ENCODE peak calls at places on chromosomes 4 and X, in four cellular contexts. E, S, M and Z are unnamed samples.

GRCh38 chrX:149145845-149146285 is 359.2 kb downstream of the IDS start:
- DNase-seq in E (peak), S (no peak), M (no peak), Z (no peak)

GRCh38 chr4:101670370-101670769 is 120.2 kb upstream of the BANK1 start:
- DNase-seq in E (no peak), S (no peak), M (no peak), Z (no peak)

GRCh38 chrX:131845201-131845600 is 177.9 kb upstream of the STK26 start:
- DNase-seq in E (no peak), S (no peak), M (no peak), Z (no peak)

GRCh38 chr4:146943691-146944375 is 1.8 kb downstream of the TTC29 start:
- DNase-seq in E (no peak), S (no peak), M (no peak), Z (peak)

GRCh38 chrX:13489451-13489850 is 80.0 kb upstream of the EGFL6 start:
- DNase-seq in E (no peak), S (no peak), M (no peak), Z (no peak)

GRCh38 chr4:81594495-81595169 is 122.9 kb upstream of the RASGEF1B start:
- DNase-seq in E (no peak), S (no peak), M (no peak), Z (no peak)

GRCh38 chr4:81836716-81837115 is 365.0 kb upstream of the RASGEF1B start:
- DNase-seq in E (no peak), S (no peak), M (peak), Z (no peak)

GRCh38 chrX:138897621-138898492 is 186.3 kb upstream of the FGF13 start:
- DNase-seq in E (no peak), S (no peak), M (no peak), Z (no peak)

GRCh38 chrX:103635436-103635835 is 6.7 kb downstream of the TCEAL1 start:
- DNase-seq in E (no peak), S (no peak), M (no peak), Z (no peak)

GRCh38 chr4:73450398-73451004 is 14.5 kb downstream of the AFP start:
- DNase-seq in E (no peak), S (no peak), M (peak), Z (no peak)

GRCh38 chr4:117134386-117134785 is 49.0 kb upstream of the TRAM1L1 start:
- DNase-seq in E (peak), S (peak), M (no peak), Z (peak)

GRCh38 chr4:12633058-12633651 is 851.0 kb downstream of the RAB28 start:
- DNase-seq in E (peak), S (peak), M (peak), Z (peak)

GRCh38 chr4:172998527-172999469 is 169.8 kb upstream of the GALNT7 start:
- DNase-seq in E (peak), S (no peak), M (peak), Z (no peak)

GRCh38 chr4:52982246-52982950 is 120.3 kb downstream of the RASL11B start:
- DNase-seq in E (peak), S (no peak), M (peak), Z (peak)

GRCh38 chr4:180091710-180092109 is 2151.5 kb upstream of the TENM3 start:
- DNase-seq in E (no peak), S (no peak), M (no peak), Z (no peak)

GRCh38 chr4:123671633-123672404 is 275.2 kb downstream of the SPRY1 start:
- DNase-seq in E (no peak), S (peak), M (no peak), Z (no peak)

GRCh38 chr4:36551697-36552214 is 270.3 kb downstream of the DTHD1 start:
- DNase-seq in E (no peak), S (peak), M (no peak), Z (no peak)

GRCh38 chrX:53190363-53190960 is 34.5 kb downstream of the KDM5C start:
- DNase-seq in E (no peak), S (no peak), M (peak), Z (no peak)

GRCh38 chrX:120419465-120419864 is 49.6 kb downstream of the LAMP2 start:
- DNase-seq in E (no peak), S (no peak), M (no peak), Z (no peak)

GRCh38 chr4:2714071-2714770 is 41.9 kb downstream of the TNIP2 start:
- DNase-seq in E (no peak), S (no peak), M (no peak), Z (no peak)
- TF ChIP-seq FOXK2 in E (no peak), S (no peak), M (no peak), Z (no peak)

GRCh38 chr4:163486321-163486720 is 8.2 kb upstream of the TMA16 start:
- DNase-seq in E (no peak), S (no peak), M (no peak), Z (no peak)

GRCh38 chr4:163476761-163477438 is 3.3 kb upstream of the TKTL2 start:
- DNase-seq in E (no peak), S (no peak), M (no peak), Z (no peak)

GRCh38 chr4:163484906-163485305 is 9.6 kb upstream of the TMA16 start:
- DNase-seq in E (peak), S (no peak), M (peak), Z (peak)

DNA sequence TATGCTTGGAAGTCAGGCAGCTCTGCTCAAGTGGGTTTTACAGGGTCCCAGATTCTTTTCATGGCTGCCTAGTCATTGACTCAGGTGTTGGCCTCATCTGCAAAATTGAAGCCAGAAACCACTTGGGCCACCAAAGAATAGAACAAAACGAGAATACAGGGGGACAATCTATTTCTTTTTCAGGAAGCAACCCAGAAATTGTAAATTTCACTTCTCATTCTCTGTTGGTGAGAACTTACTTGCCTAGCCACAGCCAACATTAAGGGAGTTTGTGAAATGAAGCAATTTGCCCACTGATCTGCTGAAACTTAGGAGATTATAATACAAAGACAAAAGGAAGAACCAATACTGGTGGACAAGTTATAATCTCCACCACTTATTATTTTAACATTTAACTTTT is 8.6 kb upstream of the TKTL2 start:
- DNase-seq in E (no peak), S (no peak), M (no peak), Z (no peak)
- TF ChIP-seq FOXK2 in E (no peak), S (no peak), M (no peak), Z (no peak)

GRCh38 chr4:128688025-128688721 is 121.3 kb upstream of the JADE1 start:
- DNase-seq in E (no peak), S (no peak), M (no peak), Z (no peak)
- TF ChIP-seq FOXK2 in E (no peak), S (no peak), M (no peak), Z (no peak)

DNA sequence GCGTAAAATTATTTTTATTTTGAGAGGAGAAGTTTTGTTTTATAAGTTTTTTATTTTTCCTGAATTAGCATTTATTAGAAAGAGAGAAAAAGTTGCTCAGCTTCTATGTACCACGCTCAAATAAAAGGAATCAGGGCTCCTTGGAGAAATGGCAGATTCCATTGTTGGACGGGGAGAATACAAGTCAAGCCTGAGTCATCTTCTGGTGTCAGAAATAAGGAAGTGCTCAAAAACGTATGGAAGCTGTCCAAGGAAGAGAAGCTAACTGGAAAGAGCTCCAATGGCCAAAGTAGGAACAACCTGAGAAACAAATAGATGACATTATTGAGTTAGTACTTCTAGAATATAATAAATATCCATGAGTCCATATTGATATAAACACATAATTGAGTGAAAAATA is 89.3 kb upstream of the NEIL3 start:
- DNase-seq in E (no peak), S (no peak), M (no peak), Z (no peak)
- TF ChIP-seq FOXK2 in E (no peak), S (no peak), M (no peak), Z (no peak)

GRCh38 chrX:153827903-153828302 is 2.4 kb downstream of the PDZD4 start:
- DNase-seq in E (peak), S (no peak), M (no peak), Z (no peak)

GRCh38 chrX:153821066-153821465 is 9.3 kb downstream of the PDZD4 start:
- DNase-seq in E (no peak), S (no peak), M (no peak), Z (no peak)

GRCh38 chrX:153825042-153825441 is 5.3 kb downstream of the PDZD4 start:
- DNase-seq in E (no peak), S (no peak), M (no peak), Z (no peak)

GRCh38 chrX:153827016-153827415 is 3.3 kb downstream of the PDZD4 start:
- DNase-seq in E (no peak), S (no peak), M (no peak), Z (no peak)

DNA sequence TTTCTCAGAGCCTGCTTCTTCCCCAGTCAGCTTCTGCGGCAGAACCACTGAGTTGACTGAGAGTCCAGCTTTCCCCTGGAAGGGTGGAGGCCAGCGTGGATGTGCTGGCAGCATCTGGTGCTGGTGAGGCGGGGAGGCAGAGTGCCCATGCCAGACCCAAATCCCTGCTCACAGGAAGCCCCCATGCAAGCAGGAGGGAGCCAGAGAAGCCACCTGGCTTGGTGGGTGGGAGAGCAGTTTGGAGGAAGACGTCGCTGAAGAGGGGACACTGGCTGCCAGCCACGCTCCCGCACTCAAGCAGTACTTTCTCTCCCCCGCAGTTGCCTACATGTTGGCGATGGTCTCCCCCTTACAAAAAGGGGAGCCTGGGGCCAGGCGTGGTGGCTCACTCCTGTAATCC is 6.0 kb downstream of the PDZD4 start:
- DNase-seq in E (no peak), S (no peak), M (no peak), Z (no peak)
- TF ChIP-seq FOXK2 in E (no peak), S (no peak), M (no peak), Z (no peak)

DNA sequence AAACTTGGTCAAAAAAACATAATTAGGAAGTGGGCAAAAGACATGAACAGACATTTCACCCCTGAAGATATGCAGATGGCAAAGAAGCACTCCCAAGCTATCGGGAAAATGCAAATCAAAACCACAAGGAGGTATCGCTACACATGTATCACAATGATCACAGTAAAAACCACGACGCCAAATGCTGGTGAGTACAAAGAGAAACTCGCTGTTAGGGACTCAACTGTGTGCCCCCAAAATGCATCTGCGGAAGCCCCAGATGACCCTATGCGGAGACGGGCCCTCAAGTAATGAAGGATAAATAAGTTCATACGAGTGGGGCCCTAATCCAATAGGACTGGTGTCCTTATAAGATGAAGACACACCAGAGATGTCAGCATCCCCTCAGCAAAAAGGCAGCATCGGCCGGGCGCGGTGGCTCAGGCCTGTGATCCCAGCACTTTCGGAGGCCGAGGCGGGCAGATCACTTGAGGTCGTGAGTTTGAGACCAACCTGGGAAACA is 10.2 kb downstream of the GAK start:
- DNase-seq in E (no peak), S (peak), M (no peak), Z (no peak)
- TF ChIP-seq FOXK2 in E (no peak), S (no peak), M (no peak), Z (no peak)